ENCODE peak calls at places on chromosomes 7 and 10, in four cellular contexts. One of them, this sample, is unnamed.

GRCh38 chr10:16848562-16849154 is 31.4 kb upstream of the RSU1 start:
- DNase-seq in SK-N-SH: no peak
- DNase-seq in WTC11: no peak
- DNase-seq in H1: no peak
- DNase-seq in this sample: no peak

GRCh38 chr7:101784275-101785127 is 32.9 kb upstream of the CUX1 start:
- DNase-seq in SK-N-SH: no peak
- DNase-seq in WTC11: no peak
- DNase-seq in H1: no peak
- DNase-seq in this sample: peak

GRCh38 chr10:16779375-16779774 is 37.8 kb downstream of the RSU1 start:
- DNase-seq in H1: no peak
- DNase-seq in SK-N-SH: no peak
- DNase-seq in WTC11: no peak
- DNase-seq in this sample: no peak

GRCh38 chr10:77458986-77459590 is 178.5 kb downstream of the KCNMA1 start:
- DNase-seq in WTC11: no peak
- DNase-seq in H1: no peak
- DNase-seq in SK-N-SH: no peak
- DNase-seq in this sample: no peak

GRCh38 chr7:31096882-31097258 is 44.8 kb downstream of the ADCYAP1R1 start:
- DNase-seq in H1: no peak
- DNase-seq in WTC11: no peak
- DNase-seq in SK-N-SH: no peak
- DNase-seq in this sample: no peak

GRCh38 chr10:1242975-1243374 is 186.8 kb downstream of the WDR37 start:
- DNase-seq in SK-N-SH: no peak
- DNase-seq in H1: no peak
- DNase-seq in WTC11: no peak
- DNase-seq in this sample: no peak

GRCh38 chr7:23334482-23335056 is 35.4 kb downstream of the MALSU1 start:
- DNase-seq in WTC11: no peak
- DNase-seq in SK-N-SH: no peak
- DNase-seq in H1: no peak
- DNase-seq in this sample: no peak

GRCh38 chr10:95237376-95238170 is 43.5 kb downstream of the ACSM6 start:
- DNase-seq in SK-N-SH: no peak
- DNase-seq in H1: no peak
- DNase-seq in WTC11: no peak
- DNase-seq in this sample: no peak

GRCh38 chr7:128381161-128381821 is 19.8 kb upstream of the PRRT4 start:
- DNase-seq in WTC11: peak
- DNase-seq in H1: peak
- DNase-seq in SK-N-SH: peak
- DNase-seq in this sample: peak

GRCh38 chr7:69211336-69211735 is 386.9 kb upstream of the AUTS2 start:
- DNase-seq in WTC11: no peak
- DNase-seq in SK-N-SH: no peak
- DNase-seq in H1: no peak
- DNase-seq in this sample: no peak

GRCh38 chr10:7773845-7774801 is 13.7 kb downstream of the KIN start:
- DNase-seq in H1: no peak
- DNase-seq in SK-N-SH: no peak
- DNase-seq in WTC11: no peak
- DNase-seq in this sample: no peak

GRCh38 chr7:146146866-146147265 is 30.3 kb downstream of the CNTNAP2 start:
- DNase-seq in WTC11: no peak
- DNase-seq in SK-N-SH: no peak
- DNase-seq in H1: no peak
- DNase-seq in this sample: no peak

GRCh38 chr7:94100723-94101345 is 96.7 kb upstream of the BET1 start:
- DNase-seq in H1: no peak
- DNase-seq in SK-N-SH: no peak
- DNase-seq in WTC11: no peak
- DNase-seq in this sample: no peak

GRCh38 chr7:77674878-77675277 is 21.4 kb upstream of the RSBN1L start:
- DNase-seq in H1: no peak
- DNase-seq in SK-N-SH: no peak
- DNase-seq in WTC11: no peak
- DNase-seq in this sample: no peak

GRCh38 chr7:132030161-132030568 is 473.7 kb upstream of the PODXL start:
- DNase-seq in SK-N-SH: peak
- DNase-seq in WTC11: no peak
- DNase-seq in H1: no peak
- DNase-seq in this sample: no peak

GRCh38 chr7:124813962-124814798 is 48.6 kb upstream of the GPR37 start:
- DNase-seq in WTC11: no peak
- DNase-seq in H1: no peak
- DNase-seq in SK-N-SH: no peak
- DNase-seq in this sample: no peak

GRCh38 chr7:66824041-66824440 is 83.5 kb downstream of the RABGEF1 start:
- DNase-seq in H1: no peak
- DNase-seq in SK-N-SH: no peak
- DNase-seq in WTC11: no peak
- DNase-seq in this sample: no peak

GRCh38 chr10:86556532-86556931 is 34.9 kb upstream of the WAPL start:
- DNase-seq in H1: no peak
- DNase-seq in WTC11: no peak
- DNase-seq in SK-N-SH: no peak
- DNase-seq in this sample: no peak

GRCh38 chr10:113547426-113547825 is 5.4 kb upstream of the HABP2 start:
- DNase-seq in H1: no peak
- DNase-seq in WTC11: no peak
- DNase-seq in SK-N-SH: no peak
- DNase-seq in this sample: no peak

GRCh38 chr10:84825330-84825729 is 496.9 kb downstream of the CCSER2 start:
- DNase-seq in SK-N-SH: peak
- DNase-seq in H1: no peak
- DNase-seq in WTC11: no peak
- DNase-seq in this sample: no peak

GRCh38 chr10:80264081-80265056 is 25.1 kb downstream of the MAT1A start:
- DNase-seq in WTC11: no peak
- DNase-seq in SK-N-SH: no peak
- DNase-seq in H1: no peak
- DNase-seq in this sample: no peak

GRCh38 chr10:105800626-105801025 is 1159.5 kb downstream of the SORCS3 start:
- DNase-seq in WTC11: no peak
- DNase-seq in SK-N-SH: no peak
- DNase-seq in H1: no peak
- DNase-seq in this sample: no peak

GRCh38 chr7:149261829-149262617 is at the start of gene ZNF783:
- DNase-seq in SK-N-SH: peak
- DNase-seq in H1: peak
- DNase-seq in WTC11: peak
- DNase-seq in this sample: peak

GRCh38 chr10:47323087-47323486 is 833 bp downstream of the GDF2 start:
- DNase-seq in SK-N-SH: no peak
- DNase-seq in WTC11: no peak
- DNase-seq in H1: no peak
- DNase-seq in this sample: no peak

GRCh38 chr10:75024971-75025523 is 86.4 kb upstream of the SAMD8 start:
- DNase-seq in WTC11: no peak
- DNase-seq in H1: no peak
- DNase-seq in SK-N-SH: no peak
- DNase-seq in this sample: no peak

GRCh38 chr7:157281221-157281998 is 55.4 kb upstream of the DNAJB6 start:
- DNase-seq in H1: no peak
- DNase-seq in SK-N-SH: peak
- DNase-seq in WTC11: no peak
- DNase-seq in this sample: peak

GRCh38 chr10:130453721-130454542 is 317.7 kb downstream of the GLRX3 start:
- DNase-seq in SK-N-SH: no peak
- DNase-seq in WTC11: no peak
- DNase-seq in H1: no peak
- DNase-seq in this sample: no peak

GRCh38 chr7:54932818-54933543 is 85.8 kb upstream of the EGFR start:
- DNase-seq in H1: peak
- DNase-seq in SK-N-SH: peak
- DNase-seq in WTC11: peak
- DNase-seq in this sample: no peak

GRCh38 chr7:37942934-37943610 is 22.6 kb downstream of the EPDR1 start:
- DNase-seq in SK-N-SH: peak
- DNase-seq in H1: peak
- DNase-seq in WTC11: peak
- DNase-seq in this sample: no peak

GRCh38 chr7:29508608-29509007 is 55.0 kb upstream of the PRR15 start:
- DNase-seq in WTC11: no peak
- DNase-seq in H1: no peak
- DNase-seq in SK-N-SH: no peak
- DNase-seq in this sample: no peak

GRCh38 chr7:5086256-5086655 is 40.6 kb downstream of the RBAK start:
- DNase-seq in SK-N-SH: no peak
- DNase-seq in H1: no peak
- DNase-seq in WTC11: no peak
- DNase-seq in this sample: no peak

GRCh38 chr7:88167223-88167622 is 52.6 kb downstream of the SRI start:
- DNase-seq in WTC11: no peak
- DNase-seq in SK-N-SH: peak
- DNase-seq in H1: no peak
- DNase-seq in this sample: no peak

GRCh38 chr7:99788554-99788953 is 4.6 kb upstream of the CYP3A4 start:
- DNase-seq in H1: no peak
- DNase-seq in WTC11: no peak
- DNase-seq in SK-N-SH: no peak
- DNase-seq in this sample: no peak

GRCh38 chr10:34817586-34817985 is 2.5 kb upstream of the PARD3 start:
- DNase-seq in WTC11: no peak
- DNase-seq in H1: no peak
- DNase-seq in SK-N-SH: no peak
- DNase-seq in this sample: no peak

GRCh38 chr10:33963656-33964175 is 629.2 kb upstream of the NRP1 start:
- DNase-seq in WTC11: no peak
- DNase-seq in SK-N-SH: no peak
- DNase-seq in H1: no peak
- DNase-seq in this sample: no peak

GRCh38 chr10:130637271-130637670 is 501.1 kb downstream of the GLRX3 start:
- DNase-seq in SK-N-SH: no peak
- DNase-seq in H1: no peak
- DNase-seq in WTC11: no peak
- DNase-seq in this sample: no peak

GRCh38 chr10:33459597-33459996 is 125.1 kb upstream of the NRP1 start:
- DNase-seq in SK-N-SH: no peak
- DNase-seq in H1: no peak
- DNase-seq in WTC11: no peak
- DNase-seq in this sample: no peak

GRCh38 chr7:16647435-16647960 is 1.5 kb downstream of the BZW2 start:
- DNase-seq in WTC11: no peak
- DNase-seq in SK-N-SH: no peak
- DNase-seq in H1: no peak
- DNase-seq in this sample: no peak

DNA sequence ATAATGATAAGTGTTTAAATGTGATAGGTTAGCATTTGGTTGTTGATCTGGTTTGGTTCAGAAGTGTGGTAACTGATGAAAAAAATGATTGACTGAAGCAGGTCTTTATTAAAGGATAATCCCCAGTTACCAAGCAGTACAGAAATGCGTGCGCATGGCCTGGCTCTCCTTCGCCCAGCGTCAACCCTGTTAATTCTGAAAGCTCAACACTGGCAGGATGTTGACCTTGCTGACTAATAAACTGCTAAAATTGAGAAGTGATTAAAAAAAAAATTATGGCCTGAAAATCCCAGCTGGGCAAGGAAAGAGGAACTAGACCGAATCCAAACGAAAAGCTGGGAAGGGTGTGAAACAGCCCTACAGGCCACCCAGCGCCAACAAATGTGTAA is 755 bp downstream of the SHTN1 start:
- DNase-seq in H1: no peak
- DNase-seq in WTC11: no peak
- DNase-seq in SK-N-SH: no peak
- DNase-seq in this sample: no peak
- TF ChIP-seq TEAD4 in H1: no peak
- TF ChIP-seq TEAD4 in WTC11: no peak
- TF ChIP-seq TEAD4 in SK-N-SH: no peak
- TF ChIP-seq TEAD4 in this sample: no peak

DNA sequence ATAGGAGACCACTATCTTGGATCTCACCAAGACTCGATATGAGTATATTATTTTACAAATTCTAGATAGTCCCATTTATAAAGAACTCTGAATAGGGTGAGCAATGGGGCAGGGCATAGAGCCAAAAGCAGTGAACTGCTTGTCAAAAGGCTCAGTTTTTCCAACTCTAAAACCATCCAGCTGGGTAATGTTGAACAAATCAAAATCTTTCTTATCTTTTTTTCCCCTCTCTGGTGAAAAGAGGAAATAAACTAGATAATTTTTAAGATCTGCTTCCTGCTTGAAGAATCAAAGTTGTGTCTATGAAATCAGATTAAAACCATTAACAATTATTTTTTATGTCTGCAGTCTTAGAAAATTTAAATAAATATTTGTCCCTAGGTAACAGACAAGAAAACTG is 178.6 kb downstream of the REEP3 start:
- DNase-seq in H1: no peak
- DNase-seq in WTC11: no peak
- DNase-seq in SK-N-SH: no peak
- DNase-seq in this sample: no peak
- TF ChIP-seq TEAD4 in H1: no peak
- TF ChIP-seq TEAD4 in WTC11: no peak
- TF ChIP-seq TEAD4 in SK-N-SH: no peak
- TF ChIP-seq TEAD4 in this sample: no peak

GRCh38 chr7:26372738-26373137 is 81.1 kb downstream of the SNX10 start:
- DNase-seq in SK-N-SH: no peak
- DNase-seq in WTC11: no peak
- DNase-seq in H1: no peak
- DNase-seq in this sample: no peak
- TF ChIP-seq TEAD4 in SK-N-SH: no peak
- TF ChIP-seq TEAD4 in WTC11: no peak
- TF ChIP-seq TEAD4 in H1: no peak
- TF ChIP-seq TEAD4 in this sample: no peak

DNA sequence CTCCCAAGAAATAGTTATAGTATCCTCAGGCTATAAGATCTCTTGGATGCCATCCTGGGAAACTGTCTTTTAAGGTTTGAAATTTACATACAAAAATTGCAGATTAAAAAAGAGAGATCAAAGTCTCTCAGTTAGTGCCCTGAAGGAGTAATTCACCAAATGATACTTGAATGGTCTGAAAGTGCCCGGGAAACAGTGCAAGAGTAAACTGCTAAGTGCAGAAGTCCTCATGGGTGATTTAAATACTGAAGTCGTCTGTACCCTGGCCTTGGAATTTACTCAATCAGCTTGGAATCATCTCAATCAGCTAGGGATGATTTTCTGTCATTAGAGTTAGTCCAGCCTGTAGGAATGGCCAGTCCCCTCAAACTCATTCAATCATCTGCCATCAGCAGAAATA is 155.3 kb downstream of the GLI3 start:
- DNase-seq in H1: no peak
- DNase-seq in WTC11: no peak
- DNase-seq in SK-N-SH: no peak
- DNase-seq in this sample: no peak
- TF ChIP-seq TEAD4 in H1: no peak
- TF ChIP-seq TEAD4 in WTC11: no peak
- TF ChIP-seq TEAD4 in SK-N-SH: no peak
- TF ChIP-seq TEAD4 in this sample: no peak